ENCODE peak calls at places on chromosomes 11 and 22, in six cellular contexts. One of them, this sample, is unnamed.

GRCh38 chr11:67368621-67369020 is 4.8 kb downstream of the CLCF1 start:
- DNase-seq in fibroblast of lung: no peak
- DNase-seq in tibial artery: no peak
- DNase-seq in astrocyte: no peak
- DNase-seq in colonic mucosa: no peak
- DNase-seq in CD8-positive, alpha-beta memory T cell: no peak
- DNase-seq in this sample: no peak

GRCh38 chr22:45882881-45883810 is 93.8 kb downstream of the WNT7B start:
- DNase-seq in tibial artery: no peak
- DNase-seq in fibroblast of lung: no peak
- DNase-seq in CD8-positive, alpha-beta memory T cell: no peak
- DNase-seq in astrocyte: no peak
- DNase-seq in colonic mucosa: no peak
- DNase-seq in this sample: peak; percentile 67

GRCh38 chr11:2684581-2684980 is 15.2 kb downstream of the KCNQ1OT1 start:
- DNase-seq in colonic mucosa: no peak
- DNase-seq in CD8-positive, alpha-beta memory T cell: no peak
- DNase-seq in astrocyte: no peak
- DNase-seq in fibroblast of lung: no peak
- DNase-seq in tibial artery: no peak
- DNase-seq in this sample: no peak

GRCh38 chr22:24985824-24986214 is 33.3 kb downstream of the KIAA1671 start:
- DNase-seq in fibroblast of lung: peak; percentile 95
- DNase-seq in tibial artery: peak; percentile 51
- DNase-seq in CD8-positive, alpha-beta memory T cell: no peak
- DNase-seq in colonic mucosa: no peak
- DNase-seq in astrocyte: peak; percentile 94
- DNase-seq in this sample: no peak

GRCh38 chr22:40534379-40535188 is 101.9 kb downstream of the MRTFA start:
- DNase-seq in astrocyte: peak; percentile 67
- DNase-seq in CD8-positive, alpha-beta memory T cell: no peak
- DNase-seq in fibroblast of lung: peak; percentile 77
- DNase-seq in colonic mucosa: no peak
- DNase-seq in tibial artery: no peak
- DNase-seq in this sample: no peak

GRCh38 chr11:74540270-74540669 is 46.7 kb upstream of the LIPT2 start:
- DNase-seq in tibial artery: no peak
- DNase-seq in astrocyte: no peak
- DNase-seq in fibroblast of lung: no peak
- DNase-seq in CD8-positive, alpha-beta memory T cell: no peak
- DNase-seq in colonic mucosa: no peak
- DNase-seq in this sample: no peak

GRCh38 chr11:74220376-74220775 is 49.3 kb downstream of the PPME1 start:
- DNase-seq in CD8-positive, alpha-beta memory T cell: no peak
- DNase-seq in fibroblast of lung: peak; percentile 3
- DNase-seq in colonic mucosa: no peak
- DNase-seq in astrocyte: no peak
- DNase-seq in tibial artery: no peak
- DNase-seq in this sample: no peak

GRCh38 chr22:37739611-37740049 is 42.8 kb downstream of the TRIOBP start:
- DNase-seq in astrocyte: no peak
- DNase-seq in CD8-positive, alpha-beta memory T cell: no peak
- DNase-seq in colonic mucosa: no peak
- DNase-seq in tibial artery: peak; percentile 44
- DNase-seq in fibroblast of lung: no peak
- DNase-seq in this sample: no peak

GRCh38 chr11:10295056-10295901 is 1.3 kb upstream of the SBF2 start:
- DNase-seq in astrocyte: no peak
- DNase-seq in fibroblast of lung: no peak
- DNase-seq in CD8-positive, alpha-beta memory T cell: no peak
- DNase-seq in colonic mucosa: peak; percentile 35
- DNase-seq in tibial artery: no peak
- DNase-seq in this sample: no peak

GRCh38 chr22:33247758-33248157 is 189.6 kb upstream of the SYN3 start:
- DNase-seq in colonic mucosa: no peak
- DNase-seq in fibroblast of lung: peak; percentile 11
- DNase-seq in astrocyte: no peak
- DNase-seq in CD8-positive, alpha-beta memory T cell: no peak
- DNase-seq in tibial artery: no peak
- DNase-seq in this sample: no peak

GRCh38 chr11:131973017-131973416 is 602.6 kb downstream of the NTM start:
- DNase-seq in fibroblast of lung: no peak
- DNase-seq in tibial artery: no peak
- DNase-seq in colonic mucosa: no peak
- DNase-seq in CD8-positive, alpha-beta memory T cell: no peak
- DNase-seq in astrocyte: no peak
- DNase-seq in this sample: no peak

GRCh38 chr11:87292598-87292997 is 254.9 kb downstream of the TMEM135 start:
- DNase-seq in CD8-positive, alpha-beta memory T cell: no peak
- DNase-seq in fibroblast of lung: no peak
- DNase-seq in colonic mucosa: no peak
- DNase-seq in astrocyte: no peak
- DNase-seq in tibial artery: no peak
- DNase-seq in this sample: no peak

GRCh38 chr11:21931436-21932101 is 261.3 kb upstream of the ANO5 start:
- DNase-seq in colonic mucosa: no peak
- DNase-seq in astrocyte: no peak
- DNase-seq in CD8-positive, alpha-beta memory T cell: no peak
- DNase-seq in tibial artery: no peak
- DNase-seq in fibroblast of lung: no peak
- DNase-seq in this sample: no peak

GRCh38 chr11:67262731-67263675 is 3.3 kb upstream of the GRK2 start:
- DNase-seq in colonic mucosa: peak; percentile 90
- DNase-seq in astrocyte: peak; percentile 67
- DNase-seq in fibroblast of lung: peak; percentile 77
- DNase-seq in tibial artery: peak; percentile 78
- DNase-seq in CD8-positive, alpha-beta memory T cell: peak; percentile 60
- DNase-seq in this sample: peak; percentile 63

GRCh38 chr11:113632981-113633380 is 73.1 kb downstream of the TMPRSS5 start:
- DNase-seq in fibroblast of lung: peak; percentile 63
- DNase-seq in CD8-positive, alpha-beta memory T cell: no peak
- DNase-seq in tibial artery: peak; percentile 27
- DNase-seq in astrocyte: peak; percentile 33
- DNase-seq in colonic mucosa: no peak
- DNase-seq in this sample: no peak

GRCh38 chr11:77102246-77103210 is at the start of gene OMP:
- DNase-seq in CD8-positive, alpha-beta memory T cell: no peak
- DNase-seq in fibroblast of lung: no peak
- DNase-seq in tibial artery: no peak
- DNase-seq in colonic mucosa: no peak
- DNase-seq in astrocyte: no peak
- DNase-seq in this sample: no peak

GRCh38 chr11:75557649-75558494 is 4.2 kb upstream of the SERPINH1 start:
- DNase-seq in astrocyte: peak; percentile 95
- DNase-seq in tibial artery: peak; percentile 76
- DNase-seq in fibroblast of lung: peak; percentile 97
- DNase-seq in colonic mucosa: no peak
- DNase-seq in CD8-positive, alpha-beta memory T cell: no peak
- DNase-seq in this sample: peak; percentile 78

GRCh38 chr22:22923930-22924329 is 36.3 kb downstream of the IGLL5 start:
- DNase-seq in fibroblast of lung: no peak
- DNase-seq in CD8-positive, alpha-beta memory T cell: no peak
- DNase-seq in astrocyte: no peak
- DNase-seq in tibial artery: no peak
- DNase-seq in colonic mucosa: no peak
- DNase-seq in this sample: no peak

GRCh38 chr11:124768914-124769313 is 6.8 kb upstream of the ESAM start:
- DNase-seq in tibial artery: no peak
- DNase-seq in colonic mucosa: peak; percentile 74
- DNase-seq in fibroblast of lung: no peak
- DNase-seq in astrocyte: no peak
- DNase-seq in CD8-positive, alpha-beta memory T cell: no peak
- DNase-seq in this sample: no peak

GRCh38 chr11:33864479-33864878 is 27.4 kb downstream of the LMO2 start:
- DNase-seq in fibroblast of lung: no peak
- DNase-seq in colonic mucosa: no peak
- DNase-seq in tibial artery: no peak
- DNase-seq in astrocyte: no peak
- DNase-seq in CD8-positive, alpha-beta memory T cell: no peak
- DNase-seq in this sample: no peak

GRCh38 chr11:120186408-120186798 is 24.4 kb upstream of the OAF start:
- DNase-seq in CD8-positive, alpha-beta memory T cell: no peak
- DNase-seq in tibial artery: no peak
- DNase-seq in colonic mucosa: no peak
- DNase-seq in astrocyte: no peak
- DNase-seq in fibroblast of lung: no peak
- DNase-seq in this sample: no peak

GRCh38 chr22:42091446-42091764 is 833 bp upstream of the NDUFA6 start:
- DNase-seq in tibial artery: no peak
- DNase-seq in astrocyte: no peak
- DNase-seq in colonic mucosa: no peak
- DNase-seq in fibroblast of lung: no peak
- DNase-seq in CD8-positive, alpha-beta memory T cell: no peak
- DNase-seq in this sample: no peak

GRCh38 chr22:37509026-37509886 is 10.0 kb downstream of the CARD10 start:
- DNase-seq in CD8-positive, alpha-beta memory T cell: no peak
- DNase-seq in colonic mucosa: no peak
- DNase-seq in fibroblast of lung: no peak
- DNase-seq in tibial artery: no peak
- DNase-seq in astrocyte: no peak
- DNase-seq in this sample: no peak

GRCh38 chr22:20102203-20102780 is 13.6 kb upstream of the RANBP1 start:
- DNase-seq in fibroblast of lung: no peak
- DNase-seq in astrocyte: no peak
- DNase-seq in tibial artery: no peak
- DNase-seq in CD8-positive, alpha-beta memory T cell: no peak
- DNase-seq in colonic mucosa: no peak
- DNase-seq in this sample: no peak

GRCh38 chr22:49918911-49919881 is 762 bp downstream of the CRELD2 start:
- DNase-seq in tibial artery: no peak
- DNase-seq in colonic mucosa: no peak
- DNase-seq in CD8-positive, alpha-beta memory T cell: no peak
- DNase-seq in fibroblast of lung: no peak
- DNase-seq in astrocyte: no peak
- DNase-seq in this sample: no peak

GRCh38 chr22:30970356-30970746 is 1.3 kb downstream of the TUG1 start:
- DNase-seq in CD8-positive, alpha-beta memory T cell: no peak
- DNase-seq in colonic mucosa: no peak
- DNase-seq in tibial artery: no peak
- DNase-seq in fibroblast of lung: no peak
- DNase-seq in astrocyte: no peak
- DNase-seq in this sample: no peak
- H3K9me3 ChIP-seq in CD8-positive, alpha-beta memory T cell: peaks cover 50% of the 10 kb centered on the region
- H3K9me3 ChIP-seq in colonic mucosa: peaks cover 4% of the 10 kb centered on the region
- H3K9me3 ChIP-seq in tibial artery: peaks cover 42% of the 10 kb centered on the region
- H3K9me3 ChIP-seq in fibroblast of lung: no peaks in the 10 kb centered on the region
- H3K9me3 ChIP-seq in astrocyte: no peaks in the 10 kb centered on the region
- H3K9me3 ChIP-seq in this sample: peaks cover 32% of the 10 kb centered on the region

GRCh38 chr22:47421846-47422245 is 659.4 kb downstream of the TBC1D22A start:
- DNase-seq in fibroblast of lung: no peak
- DNase-seq in colonic mucosa: no peak
- DNase-seq in astrocyte: no peak
- DNase-seq in tibial artery: no peak
- DNase-seq in CD8-positive, alpha-beta memory T cell: no peak
- DNase-seq in this sample: no peak
- H3K4me3 ChIP-seq in fibroblast of lung: no peak overlapping the region
- H3K4me3 ChIP-seq in colonic mucosa: no peak overlapping the region
- H3K4me3 ChIP-seq in astrocyte: no peak overlapping the region
- H3K4me3 ChIP-seq in tibial artery: no peak overlapping the region
- H3K4me3 ChIP-seq in CD8-positive, alpha-beta memory T cell: no peak overlapping the region
- H3K4me3 ChIP-seq in this sample: no peak overlapping the region

GRCh38 chr22:35657571-35658312 is 9.5 kb downstream of the APOL6 start:
- DNase-seq in astrocyte: no peak
- DNase-seq in tibial artery: no peak
- DNase-seq in fibroblast of lung: no peak
- DNase-seq in CD8-positive, alpha-beta memory T cell: no peak
- DNase-seq in colonic mucosa: no peak
- DNase-seq in this sample: no peak

GRCh38 chr22:35664955-35665577 is 16.8 kb downstream of the APOL6 start:
- DNase-seq in colonic mucosa: no peak
- DNase-seq in fibroblast of lung: no peak
- DNase-seq in astrocyte: no peak
- DNase-seq in CD8-positive, alpha-beta memory T cell: no peak
- DNase-seq in tibial artery: no peak
- DNase-seq in this sample: no peak

GRCh38 chr22:35661377-35661937 is 13.2 kb downstream of the APOL6 start:
- DNase-seq in fibroblast of lung: peak; percentile 44
- DNase-seq in astrocyte: peak; percentile 20
- DNase-seq in tibial artery: no peak
- DNase-seq in CD8-positive, alpha-beta memory T cell: no peak
- DNase-seq in colonic mucosa: no peak
- DNase-seq in this sample: no peak

DNA sequence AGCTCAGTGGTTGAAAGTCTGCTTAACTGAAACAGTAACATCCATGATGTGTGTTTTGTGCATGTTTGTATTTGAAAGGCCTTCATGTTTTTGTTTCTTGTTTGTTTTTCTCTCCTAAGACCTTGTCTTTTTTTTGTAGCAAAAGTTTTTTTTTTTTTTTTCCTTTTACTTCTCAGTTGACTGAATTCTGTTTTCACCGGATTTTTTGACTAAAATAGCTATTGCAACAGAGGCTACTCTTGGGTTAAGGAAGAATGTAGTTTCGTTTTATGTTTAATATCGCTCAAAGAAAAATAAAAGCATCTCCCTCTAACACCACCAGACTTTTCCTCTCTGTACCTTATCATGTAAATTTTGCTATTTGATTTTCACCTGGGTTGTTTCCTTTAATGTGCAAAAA is 15.1 kb downstream of the APOL6 start:
- DNase-seq in CD8-positive, alpha-beta memory T cell: no peak
- DNase-seq in fibroblast of lung: no peak
- DNase-seq in tibial artery: no peak
- DNase-seq in colonic mucosa: no peak
- DNase-seq in astrocyte: no peak
- DNase-seq in this sample: no peak
- H3K9me3 ChIP-seq in CD8-positive, alpha-beta memory T cell: no peaks in the 10 kb centered on the region
- H3K9me3 ChIP-seq in fibroblast of lung: no peaks in the 10 kb centered on the region
- H3K9me3 ChIP-seq in tibial artery: no peaks in the 10 kb centered on the region
- H3K9me3 ChIP-seq in colonic mucosa: no peaks in the 10 kb centered on the region
- H3K9me3 ChIP-seq in astrocyte: peaks cover 8% of the 10 kb centered on the region
- H3K9me3 ChIP-seq in this sample: peaks cover 10% of the 10 kb centered on the region

GRCh38 chr11:104159356-104159755 is 4.6 kb downstream of the PDGFD start:
- DNase-seq in fibroblast of lung: peak; percentile 60
- DNase-seq in astrocyte: peak; percentile 44
- DNase-seq in CD8-positive, alpha-beta memory T cell: no peak
- DNase-seq in tibial artery: no peak
- DNase-seq in colonic mucosa: no peak
- DNase-seq in this sample: no peak

GRCh38 chr11:104165014-104165413 is 1.1 kb upstream of the PDGFD start:
- DNase-seq in CD8-positive, alpha-beta memory T cell: no peak
- DNase-seq in colonic mucosa: no peak
- DNase-seq in astrocyte: no peak
- DNase-seq in tibial artery: no peak
- DNase-seq in fibroblast of lung: no peak
- DNase-seq in this sample: no peak

GRCh38 chr11:104161751-104162450 is 2.0 kb downstream of the PDGFD start:
- DNase-seq in CD8-positive, alpha-beta memory T cell: no peak
- DNase-seq in tibial artery: no peak
- DNase-seq in colonic mucosa: no peak
- DNase-seq in astrocyte: no peak
- DNase-seq in fibroblast of lung: no peak
- DNase-seq in this sample: no peak

GRCh38 chr11:104164028-104164520 is at the start of gene PDGFD:
- DNase-seq in CD8-positive, alpha-beta memory T cell: peak; percentile 43
- DNase-seq in tibial artery: peak; percentile 66
- DNase-seq in astrocyte: peak; percentile 73
- DNase-seq in colonic mucosa: peak; percentile 34
- DNase-seq in fibroblast of lung: peak; percentile 79
- DNase-seq in this sample: peak; percentile 90

GRCh38 chr11:104163100-104164027 is 583 bp downstream of the PDGFD start:
- DNase-seq in astrocyte: peak; percentile 27
- DNase-seq in colonic mucosa: peak; percentile 25
- DNase-seq in tibial artery: peak; percentile 31
- DNase-seq in fibroblast of lung: peak; percentile 44
- DNase-seq in CD8-positive, alpha-beta memory T cell: no peak
- DNase-seq in this sample: no peak
- H3K4me3 ChIP-seq in astrocyte: peak overlapping the region; percentile 81
- H3K4me3 ChIP-seq in colonic mucosa: peak overlapping the region; percentile 43
- H3K4me3 ChIP-seq in tibial artery: peak overlapping the region; percentile 59
- H3K4me3 ChIP-seq in fibroblast of lung: peak overlapping the region; percentile 55
- H3K4me3 ChIP-seq in CD8-positive, alpha-beta memory T cell: peak overlapping the region; percentile 39
- H3K4me3 ChIP-seq in this sample: peak overlapping the region; percentile 51

This sample was measured in upper lobe of left lung.